ENCODE peak calls at places on chromosomes 7 and 10, in four cellular contexts. N is A549, C is WTC11, H is HepG2. E is an unnamed sample.

GRCh38 chr7:69953319-69954067 is 355.2 kb downstream of the AUTS2 start:
- DNase-seq in H (no peak), N (no peak), C (no peak), E (no peak)

GRCh38 chr10:4470231-4470840 is 355.7 kb upstream of the AKR1E2 start:
- DNase-seq in N (no peak), H (no peak), C (no peak), E (no peak)

GRCh38 chr7:94856643-94857042 is 50.8 kb upstream of the PPP1R9A start:
- DNase-seq in N (no peak), H (peak; percentile 5), C (no peak), E (no peak)

GRCh38 chr10:59704644-59705043 is 5.0 kb downstream of the SLC16A9 start:
- DNase-seq in C (no peak), H (no peak), N (no peak), E (no peak)

GRCh38 chr10:9198611-9199010 is 1144.1 kb downstream of the GATA3 start:
- DNase-seq in N (no peak), H (no peak), C (no peak), E (no peak)

GRCh38 chr7:28200598-28200997 is 20.0 kb upstream of the JAZF1 start:
- DNase-seq in N (no peak), C (no peak), H (no peak), E (no peak)

GRCh38 chr10:115942106-115942505 is 330.9 kb downstream of the GFRA1 start:
- DNase-seq in C (no peak), H (no peak), N (no peak), E (no peak)

GRCh38 chr10:72254891-72255568 is 18.7 kb upstream of the DDIT4 start:
- DNase-seq in C (peak; percentile 78), H (no peak), N (peak; percentile 94), E (peak; percentile 73)

GRCh38 chr10:109852004-109852717 is 71.2 kb downstream of the XPNPEP1 start:
- DNase-seq in C (peak; percentile 86), N (peak; percentile 60), H (peak; percentile 50), E (peak; percentile 54)

GRCh38 chr10:118692911-118693310 is 61.9 kb downstream of the CACUL1 start:
- DNase-seq in H (no peak), C (no peak), N (no peak), E (no peak)

GRCh38 chr7:33773053-33773452 is 132.3 kb upstream of the BMPER start:
- DNase-seq in C (no peak), N (no peak), H (no peak), E (no peak)

GRCh38 chr7:76352193-76352592 is 6.6 kb downstream of the YWHAG start:
- DNase-seq in H (no peak), N (no peak), C (no peak), E (no peak)

GRCh38 chr10:111835562-111835961 is 348.0 kb downstream of the GPAM start:
- DNase-seq in H (no peak), C (no peak), N (no peak), E (no peak)

GRCh38 chr7:101843293-101844271 is 26.2 kb downstream of the CUX1 start:
- DNase-seq in C (no peak), H (no peak), N (no peak), E (no peak)

GRCh38 chr10:117047947-117048346 is 43.0 kb upstream of the SHTN1 start:
- DNase-seq in N (no peak), H (no peak), C (no peak), E (no peak)

GRCh38 chr10:79441433-79441832 is 4.0 kb downstream of the ZCCHC24 start:
- DNase-seq in N (no peak), C (no peak), H (no peak), E (no peak)

GRCh38 chr10:21402606-21403083 is 122.8 kb downstream of the SKIDA1 start:
- DNase-seq in H (no peak), N (no peak), C (no peak), E (no peak)

GRCh38 chr10:112435013-112435619 is 11.6 kb downstream of the ZDHHC6 start:
- DNase-seq in H (peak; percentile 52), C (no peak), N (peak; percentile 20), E (peak; percentile 24)

GRCh38 chr10:69649771-69650550 is 19.9 kb downstream of the FAM241B start:
- DNase-seq in N (no peak), H (no peak), C (peak; percentile 43), E (no peak)

GRCh38 chr10:66927271-66927950 is 1.6 kb downstream of the LRRTM3 start:
- DNase-seq in C (no peak), H (no peak), N (no peak), E (no peak)

GRCh38 chr10:66924674-66925345 is 1.0 kb upstream of the LRRTM3 start:
- DNase-seq in C (no peak), N (no peak), H (no peak), E (no peak)

GRCh38 chr10:66926841-66927240 is 1.0 kb downstream of the LRRTM3 start:
- DNase-seq in C (no peak), N (no peak), H (no peak), E (no peak)

GRCh38 chr10:66928000-66928770 is 2.3 kb downstream of the LRRTM3 start:
- DNase-seq in N (no peak), C (peak; percentile 23), H (no peak), E (no peak)

GRCh38 chr10:66925896-66926719 is at the start of gene LRRTM3:
- DNase-seq in C (peak; percentile 61), H (peak; percentile 56), N (peak; percentile 47), E (peak; percentile 12)
- TF ChIP-seq NR3C1 in C (no peak), H (no peak), N (no peak), E (no peak)

GRCh38 chr7:46533946-46534345 is 612.9 kb upstream of the IGFBP3 start:
- DNase-seq in N (no peak), C (no peak), H (no peak), E (no peak)

GRCh38 chr7:46532571-46532970 is 611.5 kb upstream of the IGFBP3 start:
- DNase-seq in N (no peak), H (no peak), C (no peak), E (no peak)

GRCh38 chr7:46539892-46540483 is 618.9 kb upstream of the IGFBP3 start:
- DNase-seq in N (no peak), H (no peak), C (peak; percentile 64), E (no peak)

GRCh38 chr7:46530081-46530480 is 609.0 kb upstream of the IGFBP3 start:
- DNase-seq in H (no peak), C (no peak), N (no peak), E (no peak)

DNA sequence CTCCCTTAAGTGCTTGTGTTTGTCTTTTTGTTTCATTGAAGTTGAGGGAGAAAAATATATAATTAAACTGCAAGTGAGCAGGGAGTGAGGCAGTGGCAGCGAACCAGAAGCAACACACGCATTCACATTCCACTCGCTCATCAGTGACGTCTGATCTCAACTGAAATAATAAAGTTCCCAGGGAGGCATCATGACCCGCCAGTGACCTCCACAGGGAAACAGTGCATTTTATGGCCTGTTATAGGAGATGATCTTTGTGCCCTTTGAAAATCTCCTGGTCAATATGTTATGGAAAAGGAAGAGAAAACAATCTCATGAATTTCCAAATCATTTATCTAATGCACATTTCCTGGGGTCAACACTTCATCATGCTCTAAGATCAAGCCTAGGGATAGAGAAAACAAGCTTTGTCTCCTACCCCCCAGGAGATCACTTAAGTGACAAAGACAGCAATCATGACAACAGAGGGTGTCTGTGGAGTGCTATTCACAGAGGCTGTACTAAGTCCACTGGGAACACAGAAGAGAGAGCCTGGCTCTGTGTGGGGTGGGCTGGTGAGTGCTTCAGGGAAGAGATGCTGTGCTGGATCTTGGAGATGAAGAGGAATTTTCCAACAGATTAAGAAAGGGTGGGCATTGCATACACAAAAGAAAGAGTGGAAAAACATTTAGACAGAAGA is 613.7 kb upstream of the IGFBP3 start:
- DNase-seq in C (peak; percentile 20), H (no peak), N (no peak), E (no peak)
- TF ChIP-seq NR3C1 in C (no peak), H (no peak), N (no peak), E (no peak)

DNA sequence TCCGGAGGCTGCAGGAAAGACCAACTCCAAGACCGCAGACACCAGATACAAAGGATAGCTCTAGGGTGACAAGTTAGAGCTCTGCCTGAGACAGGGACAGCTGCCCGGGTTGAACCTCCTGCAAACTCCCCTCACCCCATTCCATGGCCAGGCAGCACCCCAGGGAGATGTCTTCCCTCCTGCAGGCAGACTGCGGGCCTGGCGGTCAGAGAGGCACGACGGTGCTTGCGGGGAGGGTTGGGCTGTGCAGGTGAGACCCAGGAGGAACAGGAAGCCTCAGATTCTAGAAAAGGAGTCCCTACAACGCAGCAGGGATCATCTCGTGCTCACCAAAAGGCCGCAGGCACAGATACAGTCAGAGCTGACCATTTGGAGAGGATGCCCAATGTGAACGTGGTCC is 34.6 kb downstream of the CARD11 start:
- DNase-seq in H (no peak), N (no peak), C (no peak), E (no peak)
- TF ChIP-seq NR3C1 in H (no peak), N (no peak), C (no peak), E (no peak)

DNA sequence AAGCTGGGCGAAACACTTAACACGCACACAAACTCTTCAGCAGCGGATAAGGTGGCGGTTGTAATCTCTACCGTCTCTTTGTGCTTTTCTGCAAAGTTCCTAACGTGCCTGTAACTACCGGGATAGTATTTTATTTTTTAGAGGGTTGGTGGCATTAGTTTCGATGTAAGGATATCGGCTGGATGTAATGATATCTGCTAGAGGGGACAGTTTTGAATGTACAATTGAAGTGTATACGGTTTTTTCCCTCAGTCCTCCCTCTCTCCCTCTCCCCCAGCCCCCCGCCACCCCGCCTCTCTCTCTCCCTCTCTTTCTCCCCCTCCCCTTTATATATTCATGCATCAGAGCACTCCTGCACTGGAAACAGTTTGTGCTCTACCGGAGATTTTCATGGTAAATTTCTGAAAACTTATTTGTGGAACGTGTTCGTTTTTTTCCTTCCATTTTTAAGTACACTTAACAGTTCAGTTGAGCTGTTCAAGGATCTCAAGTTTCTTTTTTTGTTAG is 1.6 kb downstream of the GLCCI1 start:
- DNase-seq in C (no peak), N (no peak), H (no peak), E (no peak)
- TF ChIP-seq NR3C1 in C (no peak), N (no peak), H (no peak), E (no peak)

GRCh38 chr7:43302211-43302711 is 189.8 kb downstream of the HECW1 start:
- DNase-seq in C (no peak), H (peak; percentile 29), N (no peak), E (no peak)

GRCh38 chr7:43302773-43303172 is 190.3 kb downstream of the HECW1 start:
- DNase-seq in H (no peak), C (no peak), N (no peak), E (no peak)

GRCh38 chr7:43300121-43300520 is 187.7 kb downstream of the HECW1 start:
- DNase-seq in C (no peak), H (no peak), N (no peak), E (no peak)

GRCh38 chr7:43307522-43307921 is 195.1 kb downstream of the HECW1 start:
- DNase-seq in C (no peak), N (no peak), H (no peak), E (no peak)

GRCh38 chr7:43303740-43304241 is 191.3 kb downstream of the HECW1 start:
- DNase-seq in C (no peak), H (no peak), N (no peak), E (no peak)
- TF ChIP-seq NR3C1 in C (no peak), H (no peak), N (no peak), E (no peak)

GRCh38 chr7:4093035-4093434 is 589.1 kb upstream of the FOXK1 start:
- DNase-seq in H (no peak), N (no peak), C (no peak), E (no peak)
- TF ChIP-seq NR3C1 in H (no peak), N (no peak), C (no peak), E (no peak)